ENCODE peak calls at places on chromosomes 11 and 22, in ten cellular contexts. H, Z, U, X, K, V, O, J, M and W are unnamed samples.

GRCh38 chr11:102237096-102237735 is 80.1 kb upstream of the BIRC3 start:
- DNase-seq in V (peak), K (no peak), Z (no peak), M (no peak), O (no peak), X (no peak), U (no peak), H (no peak), J (no peak), W (no peak)

GRCh38 chr11:80782135-80782885 is 1341.5 kb upstream of the TENM4 start:
- DNase-seq in O (no peak), K (no peak), M (no peak), V (no peak), J (no peak), U (no peak), H (no peak), Z (no peak), X (no peak), W (no peak)

GRCh38 chr11:872799-873198 is 30.1 kb downstream of the TSPAN4 start:
- DNase-seq in J (no peak), V (no peak), U (no peak), X (no peak), Z (no peak), M (no peak), O (no peak), H (no peak), K (no peak), W (no peak)

GRCh38 chr11:59800390-59801037 is 10.1 kb downstream of the MRPL16 start:
- DNase-seq in U (no peak), Z (no peak), X (no peak), J (no peak), M (no peak), O (no peak), H (no peak), K (no peak), V (no peak), W (no peak)

GRCh38 chr22:19203839-19204238 is 25.3 kb upstream of the SLC25A1 start:
- DNase-seq in M (no peak), K (no peak), X (no peak), J (no peak), U (no peak), O (no peak), H (no peak), V (no peak), Z (no peak), W (no peak)

GRCh38 chr22:44473580-44473979 is 24.5 kb downstream of the RTL6 start:
- DNase-seq in V (no peak), Z (no peak), K (no peak), U (no peak), J (no peak), H (no peak), M (no peak), O (no peak), X (no peak), W (no peak)

GRCh38 chr22:38327805-38328204 is 10.6 kb upstream of the CSNK1E start:
- DNase-seq in M (no peak), U (no peak), H (no peak), V (peak), O (no peak), J (no peak), Z (no peak), K (no peak), X (no peak), W (no peak)

GRCh38 chr22:32583921-32584335 is 109.3 kb downstream of the FBXO7 start:
- DNase-seq in X (no peak), M (no peak), O (no peak), V (no peak), K (no peak), Z (no peak), H (no peak), J (no peak), U (no peak), W (no peak)

GRCh38 chr11:114059984-114060401 is 482 bp downstream of the ZBTB16 start:
- DNase-seq in Z (no peak), K (no peak), V (peak), H (no peak), J (no peak), M (no peak), O (no peak), U (no peak), X (no peak), W (peak)